ENCODE peak calls at places on chromosomes 12 and 14, in four cellular contexts. One of them, this sample, is unnamed.

GRCh38 chr14:70836946-70837345 is 27.6 kb upstream of the MAP3K9 start:
- DNase-seq in neural progenitor cell: no peak
- DNase-seq in left cardiac atrium: no peak
- DNase-seq in endothelial cell: no peak
- DNase-seq in this sample: no peak

GRCh38 chr12:3137814-3138445 is 60.8 kb downstream of the TSPAN9 start:
- DNase-seq in neural progenitor cell: no peak
- DNase-seq in left cardiac atrium: no peak
- DNase-seq in endothelial cell: no peak
- DNase-seq in this sample: no peak

GRCh38 chr14:71130491-71131179 is 223.4 kb downstream of the PCNX1 start:
- DNase-seq in neural progenitor cell: no peak
- DNase-seq in left cardiac atrium: no peak
- DNase-seq in endothelial cell: no peak
- DNase-seq in this sample: no peak

GRCh38 chr14:38442208-38442607 is 186.3 kb upstream of the CLEC14A start:
- DNase-seq in neural progenitor cell: no peak
- DNase-seq in left cardiac atrium: peak; percentile 23
- DNase-seq in endothelial cell: peak; percentile 5
- DNase-seq in this sample: no peak

GRCh38 chr12:3538691-3539030 is 47.7 kb downstream of the PRMT8 start:
- DNase-seq in neural progenitor cell: no peak
- DNase-seq in left cardiac atrium: no peak
- DNase-seq in endothelial cell: no peak
- DNase-seq in this sample: no peak

GRCh38 chr12:113325938-113326337 is 9.0 kb downstream of the SLC8B1 start:
- DNase-seq in neural progenitor cell: no peak
- DNase-seq in left cardiac atrium: no peak
- DNase-seq in endothelial cell: no peak
- DNase-seq in this sample: no peak

GRCh38 chr14:49314756-49315155 is 271.4 kb downstream of the RPS29 start:
- DNase-seq in neural progenitor cell: no peak
- DNase-seq in left cardiac atrium: no peak
- DNase-seq in endothelial cell: no peak
- DNase-seq in this sample: no peak

GRCh38 chr12:57737467-57738141 is 938 bp downstream of the AGAP2 start:
- DNase-seq in neural progenitor cell: peak; percentile 80
- DNase-seq in left cardiac atrium: no peak
- DNase-seq in endothelial cell: peak; percentile 48
- DNase-seq in this sample: no peak

GRCh38 chr14:54902143-54902520 is 494 bp downstream of the GCH1 start:
- DNase-seq in neural progenitor cell: peak; percentile 77
- DNase-seq in left cardiac atrium: peak; percentile 83
- DNase-seq in endothelial cell: peak; percentile 77
- DNase-seq in this sample: peak; percentile 51

GRCh38 chr12:69101505-69101904 is 137.9 kb upstream of the CPSF6 start:
- DNase-seq in neural progenitor cell: no peak
- DNase-seq in left cardiac atrium: no peak
- DNase-seq in endothelial cell: no peak
- DNase-seq in this sample: no peak

GRCh38 chr14:106459971-106460730 is 933.8 kb downstream of the TMEM121 start:
- DNase-seq in neural progenitor cell: no peak
- DNase-seq in left cardiac atrium: no peak
- DNase-seq in endothelial cell: no peak
- DNase-seq in this sample: peak; percentile 27

GRCh38 chr14:95290769-95291440 is 28.8 kb downstream of the CLMN start:
- DNase-seq in neural progenitor cell: no peak
- DNase-seq in left cardiac atrium: no peak
- DNase-seq in endothelial cell: no peak
- DNase-seq in this sample: no peak

GRCh38 chr12:57095440-57095839 is 6.5 kb downstream of the NAB2 start:
- DNase-seq in neural progenitor cell: no peak
- DNase-seq in left cardiac atrium: no peak
- DNase-seq in endothelial cell: no peak
- DNase-seq in this sample: no peak

GRCh38 chr14:83826838-83827237 is 1703.1 kb upstream of the FLRT2 start:
- DNase-seq in neural progenitor cell: no peak
- DNase-seq in left cardiac atrium: no peak
- DNase-seq in endothelial cell: no peak
- DNase-seq in this sample: no peak

GRCh38 chr14:56888274-56888673 is 78.0 kb upstream of the OTX2 start:
- DNase-seq in neural progenitor cell: peak; percentile 95
- DNase-seq in left cardiac atrium: no peak
- DNase-seq in endothelial cell: no peak
- DNase-seq in this sample: no peak

GRCh38 chr14:65224799-65225198 is 122.5 kb upstream of the MAX start:
- DNase-seq in neural progenitor cell: no peak
- DNase-seq in left cardiac atrium: no peak
- DNase-seq in endothelial cell: no peak
- DNase-seq in this sample: no peak

GRCh38 chr12:52975204-52975603 is 26.3 kb downstream of the KRT18 start:
- DNase-seq in neural progenitor cell: no peak
- DNase-seq in left cardiac atrium: peak; percentile 30
- DNase-seq in endothelial cell: no peak
- DNase-seq in this sample: no peak

GRCh38 chr14:64500088-64500487 is 3.5 kb downstream of the ZBTB25 start:
- DNase-seq in neural progenitor cell: no peak
- DNase-seq in left cardiac atrium: no peak
- DNase-seq in endothelial cell: no peak
- DNase-seq in this sample: no peak

GRCh38 chr12:109735825-109736551 is 22.4 kb downstream of the FAM222A start:
- DNase-seq in neural progenitor cell: no peak
- DNase-seq in left cardiac atrium: peak; percentile 40
- DNase-seq in endothelial cell: no peak
- DNase-seq in this sample: no peak

GRCh38 chr12:47102406-47102805 is 22.6 kb upstream of the AMIGO2 start:
- DNase-seq in neural progenitor cell: no peak
- DNase-seq in left cardiac atrium: no peak
- DNase-seq in endothelial cell: no peak
- DNase-seq in this sample: no peak

GRCh38 chr14:99042376-99043257 is 229.4 kb downstream of the BCL11B start:
- DNase-seq in neural progenitor cell: no peak
- DNase-seq in left cardiac atrium: no peak
- DNase-seq in endothelial cell: no peak
- DNase-seq in this sample: no peak

GRCh38 chr12:49868952-49869815 is 26.3 kb upstream of the BCDIN3D start:
- DNase-seq in neural progenitor cell: no peak
- DNase-seq in left cardiac atrium: peak; percentile 93
- DNase-seq in endothelial cell: no peak
- DNase-seq in this sample: peak; percentile 100

GRCh38 chr14:58560208-58560607 is 77.6 kb upstream of the DACT1 start:
- DNase-seq in neural progenitor cell: no peak
- DNase-seq in left cardiac atrium: no peak
- DNase-seq in endothelial cell: no peak
- DNase-seq in this sample: no peak

GRCh38 chr14:79510659-79511058 is 700.6 kb downstream of the DIO2 start:
- DNase-seq in neural progenitor cell: no peak
- DNase-seq in left cardiac atrium: no peak
- DNase-seq in endothelial cell: no peak
- DNase-seq in this sample: no peak

GRCh38 chr14:100698719-100699448 is 27.8 kb upstream of the DLK1 start:
- DNase-seq in neural progenitor cell: no peak
- DNase-seq in left cardiac atrium: no peak
- DNase-seq in endothelial cell: no peak
- DNase-seq in this sample: no peak

GRCh38 chr14:72822946-72823611 is 70.8 kb downstream of the DPF3 start:
- DNase-seq in neural progenitor cell: no peak
- DNase-seq in left cardiac atrium: peak; percentile 61
- DNase-seq in endothelial cell: no peak
- DNase-seq in this sample: no peak

GRCh38 chr12:121461048-121461447 is 61.1 kb downstream of the RNF34 start:
- DNase-seq in neural progenitor cell: no peak
- DNase-seq in left cardiac atrium: no peak
- DNase-seq in endothelial cell: no peak
- DNase-seq in this sample: no peak

GRCh38 chr14:75492832-75493579 is 29.3 kb upstream of the BATF start:
- DNase-seq in neural progenitor cell: no peak
- DNase-seq in left cardiac atrium: no peak
- DNase-seq in endothelial cell: no peak
- DNase-seq in this sample: no peak

GRCh38 chr12:115013668-115014072 is 329.7 kb upstream of the TBX3 start:
- DNase-seq in neural progenitor cell: no peak
- DNase-seq in left cardiac atrium: no peak
- DNase-seq in endothelial cell: no peak
- DNase-seq in this sample: no peak

GRCh38 chr12:19683178-19683927 is 244.1 kb downstream of the AEBP2 start:
- DNase-seq in neural progenitor cell: no peak
- DNase-seq in left cardiac atrium: no peak
- DNase-seq in endothelial cell: no peak
- DNase-seq in this sample: no peak

GRCh38 chr12:31965090-31965489 is 5.9 kb downstream of the RESF1 start:
- DNase-seq in neural progenitor cell: no peak
- DNase-seq in left cardiac atrium: no peak
- DNase-seq in endothelial cell: no peak
- DNase-seq in this sample: no peak

GRCh38 chr14:67579040-67579439 is 21.0 kb downstream of the PIGH start:
- DNase-seq in neural progenitor cell: no peak
- DNase-seq in left cardiac atrium: no peak
- DNase-seq in endothelial cell: no peak
- DNase-seq in this sample: no peak

GRCh38 chr14:31619440-31619839 is 58.2 kb downstream of the NUBPL start:
- DNase-seq in neural progenitor cell: no peak
- DNase-seq in left cardiac atrium: no peak
- DNase-seq in endothelial cell: no peak
- DNase-seq in this sample: no peak

GRCh38 chr14:99323603-99324185 is 51.7 kb upstream of the BCL11B start:
- DNase-seq in neural progenitor cell: no peak
- DNase-seq in left cardiac atrium: no peak
- DNase-seq in endothelial cell: no peak
- DNase-seq in this sample: no peak

GRCh38 chr12:95077341-95077740 is 3.9 kb upstream of the NR2C1 start:
- DNase-seq in neural progenitor cell: no peak
- DNase-seq in left cardiac atrium: no peak
- DNase-seq in endothelial cell: no peak
- DNase-seq in this sample: no peak

GRCh38 chr14:36512585-36513003 is 7.4 kb downstream of the NKX2-1 start:
- DNase-seq in neural progenitor cell: no peak
- DNase-seq in left cardiac atrium: no peak
- DNase-seq in endothelial cell: no peak
- DNase-seq in this sample: no peak

GRCh38 chr14:100524233-100524932 is 62.8 kb downstream of the BEGAIN start:
- DNase-seq in neural progenitor cell: no peak
- DNase-seq in left cardiac atrium: no peak
- DNase-seq in endothelial cell: no peak
- DNase-seq in this sample: no peak

GRCh38 chr12:15179672-15180071 is 41.5 kb downstream of the RERG start:
- DNase-seq in neural progenitor cell: no peak
- DNase-seq in left cardiac atrium: no peak
- DNase-seq in endothelial cell: no peak
- DNase-seq in this sample: no peak

GRCh38 chr12:53074290-53074998 is 4.7 kb downstream of the SPRYD3 start:
- DNase-seq in neural progenitor cell: no peak
- DNase-seq in left cardiac atrium: no peak
- DNase-seq in endothelial cell: no peak
- DNase-seq in this sample: no peak